ENCODE peak calls at places on chromosome 1, in nine cellular contexts. L, G, T, J, U, Q, H, B and V are unnamed samples. For H3K4me1, the result is how much of the 10 kb centered on the place peaks cover.

GRCh38 chr1:173894189-173894588 is 22.9 kb downstream of the SERPINC1 start:
- DNase-seq in L (no peak), G (no peak), T (no peak), J (no peak), U (no peak), Q (no peak), H (no peak), B (no peak), V (no peak)

GRCh38 chr1:2170211-2170610 is 24.4 kb downstream of the FAAP20 start:
- DNase-seq in L (peak), G (no peak), T (no peak), J (no peak), U (no peak), Q (no peak), H (no peak), B (no peak), V (no peak)

GRCh38 chr1:10471411-10472219 is 714 bp downstream of the DFFA start:
- DNase-seq in L (peak), G (no peak), T (no peak), J (peak), U (no peak), Q (no peak), H (no peak), B (no peak), V (no peak)

GRCh38 chr1:152654110-152654509 is 9.1 kb upstream of the LCE2D start:
- DNase-seq in L (peak), G (peak), T (no peak), J (no peak), U (peak), Q (no peak), H (no peak), B (peak), V (no peak)

GRCh38 chr1:9700340-9700739 is 48.8 kb downstream of the PIK3CD start:
- DNase-seq in L (peak), G (no peak), T (no peak), J (no peak), U (no peak), Q (no peak), H (no peak), B (peak), V (no peak)

GRCh38 chr1:116334015-116334547 is 39.0 kb upstream of the ATP1A1 start:
- DNase-seq in L (peak), G (peak), T (peak), J (no peak), U (peak), Q (peak), H (no peak), B (peak), V (no peak)

GRCh38 chr1:164637461-164638375 is 78.7 kb downstream of the PBX1 start:
- DNase-seq in L (peak), G (no peak), T (no peak), J (no peak), U (peak), Q (peak), H (no peak), B (peak), V (no peak)

GRCh38 chr1:40344597-40344996 is 27.5 kb upstream of the COL9A2 start:
- DNase-seq in L (peak), G (no peak), T (peak), J (peak), U (peak), Q (peak), H (peak), B (no peak), V (no peak)

GRCh38 chr1:9437931-9438330 is 101.3 kb upstream of the SLC25A33 start:
- DNase-seq in L (peak), G (peak), T (no peak), J (peak), U (peak), Q (peak), H (no peak), B (no peak), V (peak)

GRCh38 chr1:1539310-1540014 is 962 bp downstream of the TMEM240 start:
- DNase-seq in L (peak), G (no peak), T (no peak), J (peak), U (no peak), Q (peak), H (no peak), B (no peak), V (peak)

GRCh38 chr1:46489169-46489637 is 433 bp upstream of the DMBX1 start:
- DNase-seq in L (no peak), G (no peak), T (no peak), J (no peak), U (peak), Q (no peak), H (no peak), B (no peak), V (no peak)

GRCh38 chr1:172851871-172852270 is 193.0 kb downstream of the FASLG start:
- DNase-seq in L (no peak), G (no peak), T (no peak), J (no peak), U (no peak), Q (no peak), H (no peak), B (no peak), V (no peak)

GRCh38 chr1:19863804-19864203 is 18.4 kb upstream of the OTUD3 start:
- DNase-seq in L (peak), G (no peak), T (no peak), J (no peak), U (no peak), Q (no peak), H (no peak), B (no peak), V (no peak)

GRCh38 chr1:26003756-26004155 is 5.9 kb upstream of the PAFAH2 start:
- DNase-seq in L (no peak), G (no peak), T (no peak), J (no peak), U (no peak), Q (no peak), H (no peak), B (no peak), V (no peak)

GRCh38 chr1:247345881-247346280 is 14.2 kb upstream of the ZNF496 start:
- DNase-seq in L (no peak), G (no peak), T (no peak), J (no peak), U (no peak), Q (no peak), H (no peak), B (no peak), V (no peak)

GRCh38 chr1:39852214-39852791 is 31.0 kb downstream of the TRIT1 start:
- DNase-seq in L (peak), G (no peak), T (no peak), J (no peak), U (peak), Q (no peak), H (no peak), B (peak), V (no peak)

GRCh38 chr1:37255111-37255795 is 219.1 kb upstream of the ZC3H12A start:
- DNase-seq in L (no peak), G (no peak), T (no peak), J (no peak), U (peak), Q (no peak), H (no peak), B (peak), V (no peak)

GRCh38 chr1:227299688-227300087 is 18.6 kb downstream of the CDC42BPA start:
- DNase-seq in L (peak), G (no peak), T (no peak), J (no peak), U (no peak), Q (no peak), H (no peak), B (no peak), V (no peak)

GRCh38 chr1:66266350-66266749 is 267.6 kb upstream of the SGIP1 start:
- DNase-seq in L (no peak), G (no peak), T (no peak), J (no peak), U (no peak), Q (no peak), H (no peak), B (peak), V (no peak)

GRCh38 chr1:2375246-2375922 is 16.0 kb downstream of the MORN1 start:
- DNase-seq in L (no peak), G (no peak), T (peak), J (peak), U (no peak), Q (no peak), H (peak), B (no peak), V (no peak)

GRCh38 chr1:228902781-228903572 is 167.7 kb downstream of the RHOU start:
- DNase-seq in L (peak), G (peak), T (no peak), J (peak), U (peak), Q (peak), H (no peak), B (peak), V (peak)

GRCh38 chr1:51729156-51729823 is 112.4 kb downstream of the OSBPL9 start:
- DNase-seq in L (peak), G (peak), T (peak), J (peak), U (peak), Q (peak), H (peak), B (peak), V (peak)

GRCh38 chr1:56917356-56917755 is 48.5 kb downstream of the C8B start:
- DNase-seq in L (no peak), G (no peak), T (no peak), J (no peak), U (no peak), Q (no peak), H (no peak), B (no peak), V (no peak)

GRCh38 chr1:33895396-33895795 is 31.5 kb downstream of the HMGB4 start:
- DNase-seq in L (no peak), G (no peak), T (no peak), J (no peak), U (no peak), Q (no peak), H (no peak), B (no peak), V (no peak)

GRCh38 chr1:244052011-244052727 is 1.1 kb downstream of the ZBTB18 start:
- DNase-seq in L (peak), G (no peak), T (no peak), J (no peak), U (peak), Q (no peak), H (no peak), B (no peak), V (no peak)

GRCh38 chr1:236156512-236157208 is 14.3 kb downstream of the GPR137B start:
- DNase-seq in L (no peak), G (no peak), T (peak), J (no peak), U (no peak), Q (no peak), H (peak), B (no peak), V (no peak)

GRCh38 chr1:42943166-42943565 is 15.5 kb downstream of the SLC2A1 start:
- DNase-seq in L (no peak), G (peak), T (peak), J (no peak), U (peak), Q (peak), H (peak), B (peak), V (no peak)

GRCh38 chr1:7625401-7625800 is 145.7 kb upstream of the VAMP3 start:
- DNase-seq in L (no peak), G (no peak), T (no peak), J (peak), U (no peak), Q (no peak), H (no peak), B (no peak), V (no peak)

GRCh38 chr1:29145739-29146437 is 22.2 kb upstream of the TMEM200B start:
- DNase-seq in L (peak), G (peak), T (no peak), J (no peak), U (no peak), Q (no peak), H (no peak), B (peak), V (no peak)

GRCh38 chr1:66296901-66297300 is 237.1 kb upstream of the SGIP1 start:
- DNase-seq in L (no peak), G (no peak), T (no peak), J (no peak), U (no peak), Q (no peak), H (no peak), B (no peak), V (no peak)

DNA sequence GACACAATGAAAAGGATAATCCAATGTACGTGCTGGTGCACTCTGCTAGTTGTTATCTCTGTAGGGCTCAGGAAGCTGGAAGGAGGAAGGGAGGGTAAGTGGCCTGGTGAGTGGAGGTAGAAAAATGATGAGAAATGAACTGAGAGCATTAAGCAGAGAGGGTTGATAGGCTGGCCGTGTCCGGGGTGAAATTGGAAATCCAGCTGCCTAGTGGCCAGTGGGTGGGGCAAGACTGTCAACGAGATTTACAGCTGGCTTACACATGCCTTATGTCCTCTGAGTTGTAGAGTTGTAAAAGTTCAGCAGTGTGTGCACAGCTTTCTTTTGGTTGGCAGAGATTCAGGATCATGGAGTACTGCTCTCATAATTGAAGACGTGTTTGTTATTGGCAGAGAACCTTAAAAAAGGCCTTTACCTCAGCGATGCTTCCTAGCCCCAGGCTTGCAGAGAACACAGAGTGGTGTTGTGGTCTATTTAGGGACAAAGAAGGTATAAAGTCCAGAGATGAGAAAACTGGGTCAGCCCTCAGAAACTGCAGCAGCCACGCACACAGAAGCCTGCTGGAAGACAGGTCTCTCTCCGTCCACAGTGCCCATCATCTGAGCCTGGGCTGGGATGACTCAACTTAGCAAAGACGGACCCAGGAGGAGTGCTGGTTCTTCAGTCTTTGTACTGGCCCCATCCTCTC is 132.4 kb downstream of the EDEM3 start:
- DNase-seq in L (peak), G (peak), T (no peak), J (peak), U (peak), Q (peak), H (no peak), B (no peak), V (peak)
- TF ChIP-seq CTCF in L (no peak), G (no peak), T (no peak), J (no peak), U (no peak), Q (peak), H (no peak), B (no peak), V (no peak)

GRCh38 chr1:15139654-15140350 is 13.7 kb upstream of the TMEM51 start:
- DNase-seq in L (peak), G (no peak), T (no peak), J (no peak), U (peak), Q (peak), H (no peak), B (peak), V (no peak)
- H3K4me1 ChIP-seq in L (under half), G (under half), T (under half), J (under half), U (half or more), Q (under half), H (under half), B (under half), V (under half)

GRCh38 chr1:234518876-234519275 is 39.9 kb upstream of the TARBP1 start:
- DNase-seq in L (no peak), G (no peak), T (no peak), J (no peak), U (no peak), Q (no peak), H (no peak), B (no peak), V (no peak)

GRCh38 chr1:234521802-234522185 is 42.8 kb upstream of the TARBP1 start:
- DNase-seq in L (no peak), G (no peak), T (no peak), J (no peak), U (no peak), Q (no peak), H (no peak), B (no peak), V (no peak)

GRCh38 chr1:234520908-234521801 is 42.2 kb upstream of the TARBP1 start:
- DNase-seq in L (no peak), G (no peak), T (no peak), J (no peak), U (peak), Q (no peak), H (no peak), B (no peak), V (no peak)

GRCh38 chr1:234517087-234517802 is 38.3 kb upstream of the TARBP1 start:
- DNase-seq in L (no peak), G (no peak), T (no peak), J (no peak), U (no peak), Q (no peak), H (no peak), B (no peak), V (no peak)

DNA sequence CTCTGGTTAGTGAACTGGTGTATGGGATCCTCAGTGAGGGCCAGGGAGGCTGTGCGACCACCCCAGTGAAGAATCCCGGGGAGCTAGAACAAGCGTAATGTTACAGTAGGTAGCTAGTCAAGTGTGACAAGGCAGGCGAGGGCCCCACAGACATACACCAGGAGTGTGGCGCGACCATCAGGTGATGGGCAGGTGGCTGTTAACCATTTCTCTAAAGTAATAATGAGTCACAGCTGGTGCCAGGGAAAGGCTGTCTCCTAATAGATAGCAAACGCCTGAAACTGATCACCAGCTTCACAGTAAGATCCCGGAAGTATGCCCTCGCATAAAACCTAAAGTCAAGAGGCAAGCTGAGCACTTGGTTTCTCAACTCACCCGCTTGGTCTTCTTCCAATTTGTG is 40.5 kb upstream of the TARBP1 start:
- DNase-seq in L (no peak), G (no peak), T (no peak), J (no peak), U (no peak), Q (no peak), H (no peak), B (no peak), V (no peak)
- TF ChIP-seq CTCF in L (no peak), G (no peak), T (no peak), J (no peak), U (no peak), Q (no peak), H (no peak), B (no peak), V (no peak)

GRCh38 chr1:155080250-155081228 is 1.9 kb downstream of the EFNA3 start:
- DNase-seq in L (no peak), G (peak), T (no peak), J (no peak), U (peak), Q (no peak), H (no peak), B (no peak), V (no peak)
- H3K4me1 ChIP-seq in L (under half), G (under half), T (under half), J (under half), U (half or more), Q (half or more), H (half or more), B (half or more), V (under half)

GRCh38 chr1:27302612-27303011 is 19.4 kb upstream of the TMEM222 start:
- DNase-seq in L (no peak), G (no peak), T (no peak), J (no peak), U (no peak), Q (no peak), H (no peak), B (no peak), V (no peak)
- TF ChIP-seq CTCF in L (no peak), G (no peak), T (no peak), J (no peak), U (no peak), Q (no peak), H (no peak), B (no peak), V (no peak)